ENCODE peak calls at places on chromosomes 12 and 14, in seven cellular contexts. One of them, this sample, is unnamed.

GRCh38 chr12:1234073-1234472 is 243.1 kb downstream of the ERC1 start:
- DNase-seq in mesendoderm: no peak
- DNase-seq in neural progenitor cell: no peak
- DNase-seq in CD8-positive, alpha-beta memory T cell: no peak
- DNase-seq in testis: no peak
- DNase-seq in astrocyte: peak
- DNase-seq in naive thymus-derived CD4-positive, alpha-beta T cell: no peak
- DNase-seq in this sample: no peak

GRCh38 chr12:46964496-46965098 is 114.8 kb upstream of the PCED1B start:
- DNase-seq in mesendoderm: peak
- DNase-seq in neural progenitor cell: peak
- DNase-seq in CD8-positive, alpha-beta memory T cell: no peak
- DNase-seq in testis: no peak
- DNase-seq in astrocyte: peak
- DNase-seq in naive thymus-derived CD4-positive, alpha-beta T cell: no peak
- DNase-seq in this sample: no peak

GRCh38 chr12:52234226-52234810 is 1.3 kb downstream of the KRT7 start:
- DNase-seq in mesendoderm: no peak
- DNase-seq in neural progenitor cell: no peak
- DNase-seq in CD8-positive, alpha-beta memory T cell: no peak
- DNase-seq in testis: no peak
- DNase-seq in astrocyte: no peak
- DNase-seq in naive thymus-derived CD4-positive, alpha-beta T cell: no peak
- DNase-seq in this sample: no peak

GRCh38 chr14:57199911-57200310 is 68.8 kb downstream of the EXOC5 start:
- DNase-seq in mesendoderm: no peak
- DNase-seq in neural progenitor cell: no peak
- DNase-seq in CD8-positive, alpha-beta memory T cell: no peak
- DNase-seq in testis: no peak
- DNase-seq in astrocyte: peak
- DNase-seq in naive thymus-derived CD4-positive, alpha-beta T cell: no peak
- DNase-seq in this sample: no peak

GRCh38 chr14:68463299-68463698 is 329.6 kb downstream of the ZFP36L1 start:
- DNase-seq in mesendoderm: no peak
- DNase-seq in neural progenitor cell: no peak
- DNase-seq in CD8-positive, alpha-beta memory T cell: no peak
- DNase-seq in testis: no peak
- DNase-seq in astrocyte: no peak
- DNase-seq in naive thymus-derived CD4-positive, alpha-beta T cell: no peak
- DNase-seq in this sample: no peak

GRCh38 chr14:64510825-64511679 is 6.5 kb downstream of the ZBTB1 start:
- DNase-seq in mesendoderm: peak
- DNase-seq in neural progenitor cell: peak
- DNase-seq in CD8-positive, alpha-beta memory T cell: peak
- DNase-seq in testis: peak
- DNase-seq in astrocyte: peak
- DNase-seq in naive thymus-derived CD4-positive, alpha-beta T cell: peak
- DNase-seq in this sample: peak

GRCh38 chr12:56151672-56152131 is 685 bp upstream of the MYL6B start:
- DNase-seq in mesendoderm: peak
- DNase-seq in neural progenitor cell: peak
- DNase-seq in CD8-positive, alpha-beta memory T cell: peak
- DNase-seq in testis: peak
- DNase-seq in astrocyte: no peak
- DNase-seq in naive thymus-derived CD4-positive, alpha-beta T cell: peak
- DNase-seq in this sample: peak

GRCh38 chr14:68621400-68622365 is 171.2 kb downstream of the ZFP36L1 start:
- DNase-seq in mesendoderm: no peak
- DNase-seq in neural progenitor cell: no peak
- DNase-seq in CD8-positive, alpha-beta memory T cell: no peak
- DNase-seq in testis: no peak
- DNase-seq in astrocyte: peak
- DNase-seq in naive thymus-derived CD4-positive, alpha-beta T cell: no peak
- DNase-seq in this sample: peak

GRCh38 chr12:3323002-3323685 is 167.9 kb upstream of the PRMT8 start:
- DNase-seq in mesendoderm: no peak
- DNase-seq in neural progenitor cell: no peak
- DNase-seq in CD8-positive, alpha-beta memory T cell: no peak
- DNase-seq in testis: peak
- DNase-seq in astrocyte: no peak
- DNase-seq in naive thymus-derived CD4-positive, alpha-beta T cell: no peak
- DNase-seq in this sample: no peak

GRCh38 chr12:56571131-56571530 is 49.5 kb downstream of the RBMS2 start:
- DNase-seq in mesendoderm: peak
- DNase-seq in neural progenitor cell: peak
- DNase-seq in CD8-positive, alpha-beta memory T cell: no peak
- DNase-seq in testis: peak
- DNase-seq in astrocyte: no peak
- DNase-seq in naive thymus-derived CD4-positive, alpha-beta T cell: no peak
- DNase-seq in this sample: no peak

GRCh38 chr12:5535531-5535930 is 103.6 kb downstream of the NTF3 start:
- DNase-seq in mesendoderm: no peak
- DNase-seq in neural progenitor cell: no peak
- DNase-seq in CD8-positive, alpha-beta memory T cell: no peak
- DNase-seq in testis: no peak
- DNase-seq in astrocyte: no peak
- DNase-seq in naive thymus-derived CD4-positive, alpha-beta T cell: no peak
- DNase-seq in this sample: no peak

GRCh38 chr12:48977290-48978281 is 536 bp upstream of the WNT1 start:
- DNase-seq in mesendoderm: no peak
- DNase-seq in neural progenitor cell: peak
- DNase-seq in CD8-positive, alpha-beta memory T cell: peak
- DNase-seq in testis: peak
- DNase-seq in astrocyte: peak
- DNase-seq in naive thymus-derived CD4-positive, alpha-beta T cell: peak
- DNase-seq in this sample: no peak

GRCh38 chr12:81263072-81263471 is 185.2 kb downstream of the ACSS3 start:
- DNase-seq in mesendoderm: no peak
- DNase-seq in neural progenitor cell: no peak
- DNase-seq in CD8-positive, alpha-beta memory T cell: no peak
- DNase-seq in testis: no peak
- DNase-seq in astrocyte: no peak
- DNase-seq in naive thymus-derived CD4-positive, alpha-beta T cell: no peak
- DNase-seq in this sample: no peak

GRCh38 chr14:83874662-83875061 is 1655.3 kb upstream of the FLRT2 start:
- DNase-seq in mesendoderm: no peak
- DNase-seq in neural progenitor cell: no peak
- DNase-seq in CD8-positive, alpha-beta memory T cell: no peak
- DNase-seq in testis: no peak
- DNase-seq in astrocyte: no peak
- DNase-seq in naive thymus-derived CD4-positive, alpha-beta T cell: no peak
- DNase-seq in this sample: no peak

GRCh38 chr14:24837280-24838046 is 203.5 kb upstream of the GZMB start:
- DNase-seq in mesendoderm: peak
- DNase-seq in neural progenitor cell: no peak
- DNase-seq in CD8-positive, alpha-beta memory T cell: no peak
- DNase-seq in testis: no peak
- DNase-seq in astrocyte: peak
- DNase-seq in naive thymus-derived CD4-positive, alpha-beta T cell: no peak
- DNase-seq in this sample: no peak

GRCh38 chr14:20682435-20683124 is 1.8 kb upstream of the RNASE4 start:
- DNase-seq in mesendoderm: peak
- DNase-seq in neural progenitor cell: peak
- DNase-seq in CD8-positive, alpha-beta memory T cell: peak
- DNase-seq in testis: peak
- DNase-seq in astrocyte: peak
- DNase-seq in naive thymus-derived CD4-positive, alpha-beta T cell: peak
- DNase-seq in this sample: peak

GRCh38 chr14:81221579-81222102 is 882 bp upstream of the GTF2A1 start:
- DNase-seq in mesendoderm: peak
- DNase-seq in neural progenitor cell: no peak
- DNase-seq in CD8-positive, alpha-beta memory T cell: no peak
- DNase-seq in testis: no peak
- DNase-seq in astrocyte: no peak
- DNase-seq in naive thymus-derived CD4-positive, alpha-beta T cell: peak
- DNase-seq in this sample: no peak

GRCh38 chr14:30193791-30194407 is 266.3 kb upstream of the PRKD1 start:
- DNase-seq in mesendoderm: no peak
- DNase-seq in neural progenitor cell: no peak
- DNase-seq in CD8-positive, alpha-beta memory T cell: no peak
- DNase-seq in testis: no peak
- DNase-seq in astrocyte: peak
- DNase-seq in naive thymus-derived CD4-positive, alpha-beta T cell: no peak
- DNase-seq in this sample: no peak

DNA sequence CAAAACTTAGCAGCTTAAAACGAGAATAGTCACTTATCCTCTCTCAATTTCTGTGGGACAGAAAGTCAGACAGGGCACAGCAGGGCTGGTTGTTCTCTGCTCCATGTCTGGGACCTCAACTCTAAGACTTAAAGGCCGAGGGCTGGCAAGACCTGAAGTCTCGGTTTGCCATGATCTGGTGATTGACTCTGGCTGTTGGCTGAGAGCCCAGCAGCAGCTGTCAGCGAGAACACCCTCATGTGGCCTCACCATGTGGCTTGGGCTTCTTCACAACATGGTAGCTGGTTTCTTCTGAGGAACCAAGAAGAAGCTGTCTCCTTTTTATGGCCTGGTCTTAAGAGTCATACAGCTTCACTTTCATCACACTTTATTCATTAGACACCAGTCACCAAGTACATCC is 1.7 kb upstream of the VASH1 start:
- DNase-seq in mesendoderm: no peak
- DNase-seq in neural progenitor cell: no peak
- DNase-seq in CD8-positive, alpha-beta memory T cell: no peak
- DNase-seq in testis: peak
- DNase-seq in astrocyte: no peak
- DNase-seq in naive thymus-derived CD4-positive, alpha-beta T cell: no peak
- DNase-seq in this sample: no peak
- H3K27ac ChIP-seq in mesendoderm: no peak
- H3K27ac ChIP-seq in neural progenitor cell: no peak
- H3K27ac ChIP-seq in CD8-positive, alpha-beta memory T cell: no peak
- H3K27ac ChIP-seq in testis: no peak
- H3K27ac ChIP-seq in astrocyte: no peak
- H3K27ac ChIP-seq in naive thymus-derived CD4-positive, alpha-beta T cell: no peak
- H3K27ac ChIP-seq in this sample: peak

GRCh38 chr14:105071326-105071725 is 6.1 kb upstream of the GPR132 start:
- DNase-seq in mesendoderm: no peak
- DNase-seq in neural progenitor cell: no peak
- DNase-seq in CD8-positive, alpha-beta memory T cell: no peak
- DNase-seq in testis: no peak
- DNase-seq in astrocyte: no peak
- DNase-seq in naive thymus-derived CD4-positive, alpha-beta T cell: no peak
- DNase-seq in this sample: no peak
- H3K27ac ChIP-seq in mesendoderm: no peak
- H3K27ac ChIP-seq in neural progenitor cell: no peak
- H3K27ac ChIP-seq in CD8-positive, alpha-beta memory T cell: no peak
- H3K27ac ChIP-seq in testis: no peak
- H3K27ac ChIP-seq in astrocyte: no peak
- H3K27ac ChIP-seq in naive thymus-derived CD4-positive, alpha-beta T cell: no peak
- H3K27ac ChIP-seq in this sample: no peak

GRCh38 chr12:104615048-104615561 is 158.4 kb downstream of the CHST11 start:
- DNase-seq in mesendoderm: no peak
- DNase-seq in neural progenitor cell: no peak
- DNase-seq in CD8-positive, alpha-beta memory T cell: no peak
- DNase-seq in testis: no peak
- DNase-seq in astrocyte: no peak
- DNase-seq in naive thymus-derived CD4-positive, alpha-beta T cell: no peak
- DNase-seq in this sample: peak
- H3K27ac ChIP-seq in mesendoderm: no peak
- H3K27ac ChIP-seq in neural progenitor cell: no peak
- H3K27ac ChIP-seq in CD8-positive, alpha-beta memory T cell: no peak
- H3K27ac ChIP-seq in testis: no peak
- H3K27ac ChIP-seq in astrocyte: no peak
- H3K27ac ChIP-seq in naive thymus-derived CD4-positive, alpha-beta T cell: no peak
- H3K27ac ChIP-seq in this sample: peak

GRCh38 chr12:12521923-12522322 is 40.7 kb downstream of the DUSP16 start:
- DNase-seq in mesendoderm: no peak
- DNase-seq in neural progenitor cell: no peak
- DNase-seq in CD8-positive, alpha-beta memory T cell: no peak
- DNase-seq in testis: no peak
- DNase-seq in astrocyte: no peak
- DNase-seq in naive thymus-derived CD4-positive, alpha-beta T cell: no peak
- DNase-seq in this sample: no peak
- H3K27ac ChIP-seq in mesendoderm: no peak
- H3K27ac ChIP-seq in neural progenitor cell: peak
- H3K27ac ChIP-seq in CD8-positive, alpha-beta memory T cell: no peak
- H3K27ac ChIP-seq in testis: no peak
- H3K27ac ChIP-seq in astrocyte: no peak
- H3K27ac ChIP-seq in naive thymus-derived CD4-positive, alpha-beta T cell: no peak
- H3K27ac ChIP-seq in this sample: no peak

DNA sequence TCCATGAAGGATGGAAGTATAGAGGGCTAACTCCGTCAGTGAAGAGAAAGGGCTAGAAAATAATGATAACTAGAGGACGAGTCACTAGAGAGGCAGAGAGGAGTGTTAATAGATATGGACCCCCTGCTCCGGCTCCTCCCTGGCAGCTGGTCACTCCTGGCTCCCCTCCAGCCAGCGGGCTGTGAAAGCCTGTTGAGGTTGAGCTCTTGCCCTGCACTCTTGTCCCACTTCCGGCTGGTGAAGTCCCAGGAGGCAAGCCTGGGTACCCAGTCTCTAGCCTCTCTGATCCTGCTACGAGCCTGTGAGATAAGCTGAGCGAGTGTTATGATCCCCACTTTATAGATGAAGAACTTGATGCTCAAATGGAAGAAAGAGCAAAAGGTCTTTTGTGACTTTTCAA is 90.3 kb downstream of the RFX4 start:
- DNase-seq in mesendoderm: no peak
- DNase-seq in neural progenitor cell: peak
- DNase-seq in CD8-positive, alpha-beta memory T cell: no peak
- DNase-seq in testis: no peak
- DNase-seq in astrocyte: no peak
- DNase-seq in naive thymus-derived CD4-positive, alpha-beta T cell: no peak
- DNase-seq in this sample: no peak
- H3K27ac ChIP-seq in mesendoderm: no peak
- H3K27ac ChIP-seq in neural progenitor cell: peak
- H3K27ac ChIP-seq in CD8-positive, alpha-beta memory T cell: no peak
- H3K27ac ChIP-seq in testis: no peak
- H3K27ac ChIP-seq in astrocyte: no peak
- H3K27ac ChIP-seq in naive thymus-derived CD4-positive, alpha-beta T cell: no peak
- H3K27ac ChIP-seq in this sample: no peak

DNA sequence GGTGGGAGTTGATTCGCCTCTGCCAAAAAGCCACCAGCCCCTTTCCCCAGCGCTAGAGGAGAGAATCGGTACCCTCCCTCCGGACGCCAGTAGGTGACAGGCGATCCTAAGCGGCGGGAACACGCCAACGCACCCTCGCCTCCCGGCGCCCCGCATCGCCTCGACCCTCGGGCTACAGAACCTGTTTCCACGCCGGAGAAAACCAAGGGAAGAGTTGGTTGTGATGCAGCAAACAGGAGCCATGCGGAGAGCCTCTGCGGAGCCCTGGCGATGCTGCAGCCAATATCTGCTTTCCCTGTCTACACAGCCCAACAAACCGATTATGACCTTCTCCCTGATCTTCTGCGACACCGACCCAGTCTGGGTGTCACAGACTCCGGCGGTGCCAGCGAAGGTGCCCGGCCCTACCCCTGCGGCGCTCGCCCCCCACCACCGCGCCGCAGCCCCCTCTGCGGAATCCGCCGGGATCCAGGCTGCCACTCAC is 523 bp downstream of the PRICKLE1 start:
- DNase-seq in mesendoderm: peak
- DNase-seq in neural progenitor cell: peak
- DNase-seq in CD8-positive, alpha-beta memory T cell: no peak
- DNase-seq in testis: peak
- DNase-seq in astrocyte: no peak
- DNase-seq in naive thymus-derived CD4-positive, alpha-beta T cell: no peak
- DNase-seq in this sample: no peak
- H3K27ac ChIP-seq in mesendoderm: no peak
- H3K27ac ChIP-seq in neural progenitor cell: no peak
- H3K27ac ChIP-seq in CD8-positive, alpha-beta memory T cell: no peak
- H3K27ac ChIP-seq in testis: peak
- H3K27ac ChIP-seq in astrocyte: peak
- H3K27ac ChIP-seq in naive thymus-derived CD4-positive, alpha-beta T cell: no peak
- H3K27ac ChIP-seq in this sample: peak